ENCODE peak calls at places on chromosome 22, in six cellular contexts. E is right lobe of liver, H is fibroblast of lung, Q is heart left ventricle, C is IMR-90, W is cardiac muscle cell. N is an unnamed sample.

GRCh38 chr22:27197071-27197470 is 539.7 kb downstream of the MIAT start:
- DNase-seq in H (no peak), W (no peak), Q (no peak), C (no peak), E (no peak), N (no peak)

GRCh38 chr22:29710922-29711593 is 8.7 kb upstream of the CABP7 start:
- DNase-seq in W (no peak), C (no peak), Q (peak; percentile 80), H (no peak), E (no peak), N (no peak)

GRCh38 chr22:41070665-41071331 is 21.6 kb upstream of the EP300 start:
- DNase-seq in C (no peak), E (no peak), Q (no peak), W (no peak), H (no peak), N (peak; percentile 76)

GRCh38 chr22:37559901-37560681 is at the start of gene CDC42EP1:
- DNase-seq in C (peak; percentile 36), H (peak; percentile 54), Q (peak; percentile 77), E (peak; percentile 78), W (peak; percentile 59), N (peak; percentile 73)

GRCh38 chr22:48882636-48883200 is 945.0 kb downstream of the BRD1 start:
- DNase-seq in H (no peak), E (peak; percentile 25), Q (no peak), C (no peak), W (no peak), N (peak; percentile 19)

GRCh38 chr22:20062766-20063083 is 17.3 kb upstream of the DGCR8 start:
- DNase-seq in C (peak; percentile 55), E (no peak), W (no peak), Q (no peak), H (peak; percentile 24), N (no peak)

GRCh38 chr22:42862045-42862734 is 5.1 kb upstream of the ARFGAP3 start:
- DNase-seq in C (peak; percentile 86), H (no peak), W (no peak), Q (no peak), E (no peak), N (no peak)

GRCh38 chr22:42931421-42932196 is 74.5 kb upstream of the ARFGAP3 start:
- DNase-seq in C (peak; percentile 18), E (no peak), H (no peak), W (no peak), Q (no peak), N (no peak)

GRCh38 chr22:47837703-47838102 is 1075.3 kb downstream of the TBC1D22A start:
- DNase-seq in E (no peak), W (no peak), C (no peak), H (peak; percentile 28), Q (no peak), N (no peak)

GRCh38 chr22:29528144-29528543 is 25.4 kb downstream of the THOC5 start:
- DNase-seq in H (no peak), E (no peak), C (no peak), Q (no peak), W (no peak), N (no peak)

GRCh38 chr22:37519268-37520195 is at the start of gene CARD10:
- DNase-seq in E (peak; percentile 69), Q (no peak), H (no peak), W (peak; percentile 49), C (no peak), N (no peak)

GRCh38 chr22:27437570-27437969 is 364.0 kb downstream of the MN1 start:
- DNase-seq in E (no peak), C (no peak), W (no peak), Q (no peak), H (no peak), N (no peak)

GRCh38 chr22:19820880-19821522 is 33.7 kb downstream of the GNB1L start:
- DNase-seq in Q (peak; percentile 45), W (no peak), C (no peak), H (no peak), E (peak; percentile 38), N (peak; percentile 41)

GRCh38 chr22:47199949-47200272 is 437.5 kb downstream of the TBC1D22A start:
- DNase-seq in W (no peak), H (no peak), Q (no peak), E (no peak), C (no peak), N (no peak)

GRCh38 chr22:48045369-48045768 is 1282.9 kb downstream of the TBC1D22A start:
- DNase-seq in W (no peak), E (no peak), Q (no peak), H (no peak), C (no peak), N (no peak)

GRCh38 chr22:48483764-48484528 is 1343.7 kb downstream of the BRD1 start:
- DNase-seq in Q (no peak), C (no peak), E (no peak), H (no peak), W (no peak), N (peak; percentile 10)

GRCh38 chr22:28345304-28345703 is 334.3 kb downstream of the TTC28 start:
- DNase-seq in Q (no peak), H (peak; percentile 28), E (no peak), W (peak; percentile 32), C (no peak), N (no peak)

GRCh38 chr22:17370036-17370765 is 941 bp downstream of the CECR2 start:
- DNase-seq in W (peak; percentile 58), E (peak; percentile 57), H (peak; percentile 11), C (no peak), Q (peak; percentile 67), N (no peak)

GRCh38 chr22:42921301-42921700 is 64.2 kb upstream of the ARFGAP3 start:
- DNase-seq in H (no peak), W (no peak), E (no peak), C (no peak), Q (no peak), N (no peak)

GRCh38 chr22:17155941-17156340 is 3.1 kb downstream of the HDHD5 start:
- DNase-seq in C (no peak), H (no peak), Q (no peak), W (no peak), E (no peak), N (no peak)

GRCh38 chr22:45775062-45775461 is 103.4 kb downstream of the ATXN10 start:
- DNase-seq in C (no peak), W (no peak), E (no peak), Q (no peak), H (no peak), N (no peak)

GRCh38 chr22:45774016-45774670 is 102.5 kb downstream of the ATXN10 start:
- DNase-seq in W (no peak), H (no peak), E (no peak), Q (no peak), C (no peak), N (no peak)

GRCh38 chr22:45776313-45776585 is 104.6 kb downstream of the ATXN10 start:
- DNase-seq in W (no peak), C (no peak), E (no peak), H (no peak), Q (no peak), N (no peak)

GRCh38 chr22:45777046-45777851 is 105.6 kb downstream of the ATXN10 start:
- DNase-seq in H (no peak), W (no peak), C (peak; percentile 63), Q (no peak), E (no peak), N (no peak)

DNA sequence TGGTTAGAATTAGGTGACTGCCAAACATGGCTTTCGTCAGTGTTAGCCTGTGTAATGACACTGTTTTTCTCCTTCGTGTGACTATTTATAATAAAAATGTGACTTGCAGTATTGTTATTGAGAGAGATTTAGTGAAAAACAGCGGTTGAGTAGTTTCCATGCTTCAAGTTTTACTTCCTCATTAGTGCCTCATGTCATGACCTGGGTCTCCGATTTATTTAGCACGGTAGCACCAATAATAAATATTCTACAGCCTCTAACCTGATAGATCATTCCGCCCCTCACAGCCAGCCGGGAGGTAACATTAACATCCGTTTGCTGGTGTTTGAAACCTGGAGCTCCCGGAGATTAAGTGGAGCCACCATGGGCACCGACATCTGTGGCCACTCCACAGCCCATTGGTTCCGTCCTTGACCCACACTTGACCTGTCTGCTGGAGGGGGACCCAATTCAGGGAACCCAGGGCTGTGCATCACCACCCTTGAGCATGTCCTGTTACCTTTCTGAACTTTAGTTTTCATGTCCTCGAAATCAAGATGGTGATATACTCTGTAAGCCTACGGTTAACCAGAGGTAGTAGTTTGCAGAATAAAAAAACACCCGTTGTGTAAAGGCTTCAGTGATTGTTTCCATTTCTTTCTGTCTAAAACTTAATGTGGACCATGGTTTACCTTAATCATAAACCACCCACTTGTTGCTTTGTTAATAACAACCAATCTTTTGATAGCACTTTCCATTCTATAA is 104.1 kb downstream of the ATXN10 start:
- DNase-seq in C (no peak), Q (no peak), H (no peak), W (no peak), E (no peak), N (no peak)
- H3K4me1 ChIP-seq in C (peaks cover 3% of the 10 kb centered on the region), Q (no peaks in the 10 kb centered on the region), H (peaks cover 2% of the 10 kb centered on the region), W (peaks cover 13% of the 10 kb centered on the region), E (no peaks in the 10 kb centered on the region), N (no peaks in the 10 kb centered on the region)

GRCh38 chr22:45891021-45891421 is 85.9 kb downstream of the WNT7B start:
- DNase-seq in E (no peak), Q (peak; percentile 66), C (no peak), H (no peak), W (no peak), N (peak; percentile 41)
- TF ChIP-seq CTCF in E (no peak), Q (no peak), C (no peak), H (no peak), W (no peak), N (no peak)

DNA sequence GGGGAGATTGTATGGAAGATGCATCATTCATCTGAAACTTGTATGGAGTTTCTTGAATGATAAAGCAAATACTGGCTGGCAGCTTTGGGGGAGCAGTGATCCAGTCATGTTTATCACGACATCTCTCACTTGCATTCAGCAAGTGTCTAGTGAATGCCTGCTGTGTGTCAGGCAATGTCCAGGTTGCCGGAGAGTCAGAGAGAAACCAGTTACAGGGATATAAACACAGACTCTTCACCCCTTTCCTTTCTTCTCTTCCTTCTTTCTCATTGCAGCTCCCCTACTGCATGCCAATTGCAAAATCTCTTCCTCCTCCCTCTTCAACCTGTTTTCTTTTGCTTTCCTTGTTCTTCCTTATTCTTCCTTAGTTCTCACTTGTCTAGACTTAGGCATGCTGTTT is 206.6 kb upstream of the SEZ6L start:
- DNase-seq in W (no peak), C (no peak), E (no peak), Q (no peak), H (no peak), N (no peak)
- H3K4me1 ChIP-seq in W (no peaks in the 10 kb centered on the region), C (no peaks in the 10 kb centered on the region), E (no peaks in the 10 kb centered on the region), Q (peaks cover 8% of the 10 kb centered on the region), H (no peaks in the 10 kb centered on the region), N (no peaks in the 10 kb centered on the region)

DNA sequence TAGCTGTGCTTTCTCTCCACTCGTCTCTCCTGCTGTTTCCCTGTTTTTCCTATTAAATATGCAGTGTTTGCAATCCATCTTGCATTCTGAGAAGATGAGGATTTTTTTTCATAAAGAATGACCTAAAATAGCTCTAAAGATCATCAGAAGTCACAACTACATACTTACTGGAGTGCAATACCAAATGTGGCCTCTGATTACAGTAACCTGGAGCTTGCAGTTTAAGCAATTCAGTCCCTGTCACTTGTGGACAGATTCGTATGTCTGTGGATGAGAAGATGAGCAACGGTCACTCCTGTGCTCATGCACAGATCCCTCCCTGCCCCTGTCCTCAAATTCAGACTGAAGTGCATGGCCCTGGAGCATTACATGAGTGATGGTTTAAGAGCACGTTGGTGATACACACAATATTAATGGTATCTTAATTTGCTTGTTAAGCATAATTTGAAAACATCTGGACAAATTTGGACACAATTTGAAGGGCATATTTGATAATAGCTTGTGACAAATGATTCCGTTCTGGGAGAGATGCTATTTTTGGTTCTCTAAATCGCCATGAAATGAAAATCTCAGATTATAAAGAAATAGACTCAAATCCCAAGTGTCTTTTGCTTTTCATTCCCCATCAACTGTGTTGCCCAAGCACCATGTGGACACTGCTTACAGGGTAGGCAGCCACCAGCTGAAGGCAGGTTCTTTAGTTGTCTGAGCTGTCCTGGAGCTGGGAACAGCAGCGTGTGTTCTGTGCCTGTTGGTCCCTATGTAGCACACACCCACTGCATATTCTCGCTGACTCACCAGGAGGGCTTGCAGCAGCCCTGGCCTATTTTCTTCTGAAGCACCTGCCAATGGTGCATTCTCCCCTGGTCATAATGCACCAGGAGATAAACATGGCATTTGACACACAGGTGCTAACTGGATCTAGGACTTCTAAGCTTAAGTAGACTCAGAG is 32.6 kb upstream of the PRAME start:
- DNase-seq in H (no peak), C (peak; percentile 13), E (no peak), Q (no peak), W (no peak), N (no peak)
- TF ChIP-seq CTCF in H (no peak), C (no peak), E (no peak), Q (no peak), W (no peak), N (no peak)